ENCODE peak calls at places on chromosomes 13 and 19, in seven cellular contexts. E is transverse colon, S is GM12864, L is skeletal muscle cell, W is psoas muscle, Z is astrocyte of the spinal cord, K is heart left ventricle. C is an unnamed sample.

GRCh38 chr13:40186636-40187323 is 479.7 kb downstream of the FOXO1 start:
- DNase-seq in E (no peak), S (no peak), L (no peak), W (no peak), Z (no peak), K (no peak), C (no peak)

GRCh38 chr13:102233566-102234208 is 168.2 kb downstream of the FGF14 start:
- DNase-seq in E (no peak), S (no peak), L (no peak), W (no peak), Z (no peak), K (no peak), C (no peak)

GRCh38 chr13:67226686-67227085 is 3.5 kb downstream of the PCDH9 start:
- DNase-seq in E (no peak), S (no peak), L (no peak), W (no peak), Z (no peak), K (no peak), C (no peak)

GRCh38 chr13:79659161-79659560 is 178.2 kb downstream of the NDFIP2 start:
- DNase-seq in E (no peak), S (no peak), L (peak; percentile 77), W (peak; percentile 40), Z (no peak), K (peak; percentile 47), C (no peak)

GRCh38 chr19:11106477-11106876 is 17.2 kb downstream of the LDLR start:
- DNase-seq in E (peak; percentile 54), S (no peak), L (no peak), W (no peak), Z (no peak), K (peak; percentile 56), C (no peak)

GRCh38 chr19:7541828-7542443 is 6.4 kb downstream of the PNPLA6 start:
- DNase-seq in E (no peak), S (no peak), L (no peak), W (no peak), Z (no peak), K (no peak), C (no peak)

GRCh38 chr13:98979012-98979411 is 1.1 kb upstream of the DOCK9 start:
- DNase-seq in E (no peak), S (no peak), L (no peak), W (no peak), Z (no peak), K (no peak), C (no peak)

GRCh38 chr19:1465191-1466016 is 13.6 kb downstream of the C19orf25 start:
- DNase-seq in E (peak; percentile 45), S (no peak), L (no peak), W (peak; percentile 35), Z (no peak), K (no peak), C (no peak)

GRCh38 chr13:109007946-109008345 is 378.5 kb downstream of the MYO16 start:
- DNase-seq in E (no peak), S (no peak), L (no peak), W (no peak), Z (no peak), K (no peak), C (no peak)

GRCh38 chr13:93746589-93746988 is 520.0 kb downstream of the GPC6 start:
- DNase-seq in E (no peak), S (no peak), L (no peak), W (no peak), Z (no peak), K (no peak), C (no peak)

GRCh38 chr19:2329162-2329505 is 650 bp downstream of the SPPL2B start:
- DNase-seq in E (no peak), S (no peak), L (no peak), W (no peak), Z (no peak), K (no peak), C (no peak)

GRCh38 chr19:30434797-30435594 is 62.8 kb downstream of the ZNF536 start:
- DNase-seq in E (no peak), S (no peak), L (no peak), W (no peak), Z (no peak), K (no peak), C (no peak)

GRCh38 chr19:39916236-39916635 is 18.2 kb downstream of the FCGBP start:
- DNase-seq in E (no peak), S (no peak), L (no peak), W (no peak), Z (no peak), K (no peak), C (no peak)

GRCh38 chr13:20702945-20703784 is at the start of gene IL17D:
- DNase-seq in E (peak; percentile 43), S (no peak), L (no peak), W (peak; percentile 33), Z (peak; percentile 16), K (no peak), C (no peak)

GRCh38 chr13:76455960-76456359 is 430.2 kb downstream of the KCTD12 start:
- DNase-seq in E (no peak), S (no peak), L (peak; percentile 48), W (no peak), Z (peak; percentile 68), K (no peak), C (no peak)

GRCh38 chr13:44930907-44931676 is 58.2 kb downstream of the NUFIP1 start:
- DNase-seq in E (no peak), S (no peak), L (no peak), W (no peak), Z (peak; percentile 41), K (no peak), C (no peak)

GRCh38 chr13:72782717-72783116 is 784 bp downstream of the PIBF1 start:
- DNase-seq in E (no peak), S (no peak), L (no peak), W (no peak), Z (peak; percentile 31), K (no peak), C (no peak)

GRCh38 chr19:39190768-39191167 is 6.0 kb upstream of the NCCRP1 start:
- DNase-seq in E (no peak), S (no peak), L (no peak), W (no peak), Z (no peak), K (no peak), C (no peak)

GRCh38 chr13:51332566-51333361 is 6.7 kb upstream of the SERPINE3 start:
- DNase-seq in E (no peak), S (no peak), L (no peak), W (no peak), Z (no peak), K (no peak), C (no peak)

GRCh38 chr19:4976412-4977298 is 7.7 kb downstream of the KDM4B start:
- DNase-seq in E (peak; percentile 66), S (no peak), L (peak; percentile 89), W (peak; percentile 83), Z (peak; percentile 86), K (peak; percentile 47), C (peak; percentile 88)

GRCh38 chr13:23339225-23339624 is 94.3 kb downstream of the SACS start:
- DNase-seq in E (no peak), S (no peak), L (no peak), W (no peak), Z (no peak), K (no peak), C (no peak)

GRCh38 chr13:67736646-67737420 is 506.7 kb upstream of the PCDH9 start:
- DNase-seq in E (no peak), S (no peak), L (peak; percentile 89), W (no peak), Z (peak; percentile 95), K (no peak), C (no peak)

GRCh38 chr13:27083183-27083582 is 88.4 kb downstream of the USP12 start:
- DNase-seq in E (no peak), S (no peak), L (no peak), W (no peak), Z (no peak), K (no peak), C (no peak)

GRCh38 chr19:824885-825284 is 2.8 kb upstream of the AZU1 start:
- DNase-seq in E (no peak), S (no peak), L (no peak), W (no peak), Z (no peak), K (no peak), C (no peak)

GRCh38 chr13:24724714-24725113 is 39.3 kb upstream of the RNF17 start:
- DNase-seq in E (no peak), S (no peak), L (no peak), W (no peak), Z (no peak), K (no peak), C (no peak)

GRCh38 chr19:12289790-12290065 is 5.0 kb downstream of the ZNF44 start:
- DNase-seq in E (no peak), S (no peak), L (no peak), W (no peak), Z (no peak), K (no peak), C (no peak)
- H3K4me3 ChIP-seq in E (no peak overlapping the region), S (no peak overlapping the region), L (no peak overlapping the region), W (no peak overlapping the region), Z (no peak overlapping the region), K (no peak overlapping the region), C (no peak overlapping the region)

GRCh38 chr19:53555352-53555751 is 17.4 kb downstream of the ZNF331 start:
- DNase-seq in E (no peak), S (no peak), L (no peak), W (no peak), Z (no peak), K (no peak), C (no peak)
- H3K4me3 ChIP-seq in E (no peak overlapping the region), S (peak overlapping the region; percentile 74), L (no peak overlapping the region), W (peak overlapping the region; percentile 73), Z (peak overlapping the region; percentile 63), K (peak overlapping the region; percentile 52), C (no peak overlapping the region)

DNA sequence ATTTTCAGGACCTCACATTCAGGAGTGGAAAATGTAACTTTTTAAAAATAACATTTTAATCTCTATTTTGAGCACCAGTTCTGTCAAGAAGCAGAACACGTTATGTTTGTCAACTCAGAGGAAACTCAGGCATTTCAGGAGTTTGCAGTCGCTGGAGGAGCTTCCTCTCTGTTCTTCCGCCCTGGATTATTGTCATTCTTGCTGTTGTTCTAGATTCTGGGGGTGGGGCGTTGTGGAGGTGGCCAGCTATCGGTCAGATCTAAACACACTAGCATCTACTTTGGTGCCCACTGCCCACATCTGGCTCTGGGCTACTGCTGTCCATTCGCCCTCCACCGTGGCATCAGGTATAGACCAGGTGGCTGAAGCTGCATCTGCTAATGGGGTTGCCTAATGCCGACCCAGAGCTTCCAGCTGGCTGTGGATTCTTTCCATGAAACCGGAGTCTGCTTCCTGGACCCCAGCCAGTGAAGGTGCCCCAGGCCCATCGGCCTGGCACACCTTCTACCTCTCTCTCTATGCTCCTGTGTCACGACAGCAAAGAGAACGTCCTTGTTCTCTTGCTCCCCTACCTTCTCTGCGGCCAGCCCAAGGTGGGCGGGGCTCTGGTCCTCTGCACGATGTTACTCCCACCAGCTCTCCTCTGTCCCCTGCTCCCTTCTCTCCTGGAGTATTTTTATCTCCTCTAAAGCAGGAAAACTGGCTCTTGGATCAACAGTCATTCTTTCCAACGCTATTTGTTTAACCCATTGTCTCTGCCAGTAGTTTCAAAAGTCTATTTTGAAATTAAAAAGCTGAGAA is 36.6 kb upstream of the DGKH start:
- DNase-seq in E (no peak), S (no peak), L (no peak), W (no peak), Z (no peak), K (no peak), C (no peak)
- H3K4me3 ChIP-seq in E (no peak overlapping the region), S (no peak overlapping the region), L (no peak overlapping the region), W (peak overlapping the region; percentile 41), Z (no peak overlapping the region), K (peak overlapping the region; percentile 20), C (no peak overlapping the region)

DNA sequence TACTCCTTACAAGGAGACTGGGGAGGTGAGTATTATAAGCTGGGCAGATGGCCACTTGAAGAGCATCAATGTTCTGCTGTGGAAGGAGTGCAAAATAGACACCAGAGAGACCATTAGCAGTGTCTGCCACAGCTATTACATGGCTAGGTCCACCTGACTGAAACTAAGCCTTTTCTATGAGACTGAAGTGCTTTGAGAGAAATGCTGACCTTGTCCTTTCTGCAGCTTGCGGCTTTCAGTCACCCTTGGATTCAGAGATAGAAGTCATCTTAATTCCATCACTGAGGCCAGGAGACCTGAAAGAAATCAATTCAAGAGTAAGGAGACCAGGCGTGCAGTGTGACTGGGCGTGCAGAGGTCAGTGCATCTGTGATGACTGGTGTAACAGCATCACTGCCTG is 1.3 kb upstream of the ZFP28 start:
- DNase-seq in E (no peak), S (no peak), L (no peak), W (no peak), Z (no peak), K (no peak), C (no peak)
- H3K4me3 ChIP-seq in E (no peak overlapping the region), S (no peak overlapping the region), L (peak overlapping the region; percentile 77), W (peak overlapping the region; percentile 97), Z (no peak overlapping the region), K (peak overlapping the region; percentile 84), C (no peak overlapping the region)